ENCODE peak calls at places on chromosomes 6 and 20, in five cellular contexts. One of them, this sample, is unnamed.

GRCh38 chr6:71412559-71412958 is 123.9 kb downstream of the OGFRL1 start:
- DNase-seq in choroid plexus epithelial cell: peak; percentile 61
- DNase-seq in left ventricle myocardium inferior: no peak
- DNase-seq in tibial artery: no peak
- DNase-seq in BJ: no peak
- DNase-seq in this sample: no peak

GRCh38 chr6:43624786-43625288 is 4.2 kb downstream of the GTPBP2 start:
- DNase-seq in choroid plexus epithelial cell: no peak
- DNase-seq in left ventricle myocardium inferior: no peak
- DNase-seq in tibial artery: no peak
- DNase-seq in BJ: no peak
- DNase-seq in this sample: no peak

GRCh38 chr6:19852090-19852457 is 14.9 kb downstream of the ID4 start:
- DNase-seq in choroid plexus epithelial cell: no peak
- DNase-seq in left ventricle myocardium inferior: no peak
- DNase-seq in tibial artery: no peak
- DNase-seq in BJ: no peak
- DNase-seq in this sample: no peak

GRCh38 chr20:34015401-34016335 is 22.0 kb downstream of the RALY start:
- DNase-seq in choroid plexus epithelial cell: no peak
- DNase-seq in left ventricle myocardium inferior: no peak
- DNase-seq in tibial artery: no peak
- DNase-seq in BJ: no peak
- DNase-seq in this sample: no peak

GRCh38 chr6:156057869-156058268 is 602.2 kb upstream of the NOX3 start:
- DNase-seq in choroid plexus epithelial cell: no peak
- DNase-seq in left ventricle myocardium inferior: no peak
- DNase-seq in tibial artery: no peak
- DNase-seq in BJ: no peak
- DNase-seq in this sample: no peak

GRCh38 chr6:167720456-167721285 is 106.0 kb upstream of the AFDN start:
- DNase-seq in choroid plexus epithelial cell: no peak
- DNase-seq in left ventricle myocardium inferior: no peak
- DNase-seq in tibial artery: no peak
- DNase-seq in BJ: no peak
- DNase-seq in this sample: no peak

GRCh38 chr6:46993846-46994245 is 48.3 kb downstream of the ADGRF1 start:
- DNase-seq in choroid plexus epithelial cell: peak; percentile 68
- DNase-seq in left ventricle myocardium inferior: no peak
- DNase-seq in tibial artery: no peak
- DNase-seq in BJ: peak; percentile 57
- DNase-seq in this sample: peak; percentile 79

GRCh38 chr6:81451787-81452186 is 300.7 kb downstream of the TENT5A start:
- DNase-seq in choroid plexus epithelial cell: peak; percentile 86
- DNase-seq in left ventricle myocardium inferior: no peak
- DNase-seq in tibial artery: no peak
- DNase-seq in BJ: peak; percentile 52
- DNase-seq in this sample: peak; percentile 93

GRCh38 chr6:43657221-43657802 is 12.5 kb downstream of the RSPH9 start:
- DNase-seq in choroid plexus epithelial cell: no peak
- DNase-seq in left ventricle myocardium inferior: no peak
- DNase-seq in tibial artery: no peak
- DNase-seq in BJ: no peak
- DNase-seq in this sample: no peak

GRCh38 chr6:14512246-14512645 is 394.7 kb downstream of the CD83 start:
- DNase-seq in choroid plexus epithelial cell: no peak
- DNase-seq in left ventricle myocardium inferior: no peak
- DNase-seq in tibial artery: no peak
- DNase-seq in BJ: no peak
- DNase-seq in this sample: no peak

GRCh38 chr6:150891886-150892485 is 26.5 kb downstream of the MTHFD1L start:
- DNase-seq in choroid plexus epithelial cell: peak; percentile 92
- DNase-seq in left ventricle myocardium inferior: peak; percentile 64
- DNase-seq in tibial artery: peak; percentile 74
- DNase-seq in BJ: peak; percentile 52
- DNase-seq in this sample: peak; percentile 90

GRCh38 chr20:21361266-21361665 is 36.1 kb downstream of the NKX2-4 start:
- DNase-seq in choroid plexus epithelial cell: peak; percentile 76
- DNase-seq in left ventricle myocardium inferior: no peak
- DNase-seq in tibial artery: no peak
- DNase-seq in BJ: no peak
- DNase-seq in this sample: peak; percentile 70

DNA sequence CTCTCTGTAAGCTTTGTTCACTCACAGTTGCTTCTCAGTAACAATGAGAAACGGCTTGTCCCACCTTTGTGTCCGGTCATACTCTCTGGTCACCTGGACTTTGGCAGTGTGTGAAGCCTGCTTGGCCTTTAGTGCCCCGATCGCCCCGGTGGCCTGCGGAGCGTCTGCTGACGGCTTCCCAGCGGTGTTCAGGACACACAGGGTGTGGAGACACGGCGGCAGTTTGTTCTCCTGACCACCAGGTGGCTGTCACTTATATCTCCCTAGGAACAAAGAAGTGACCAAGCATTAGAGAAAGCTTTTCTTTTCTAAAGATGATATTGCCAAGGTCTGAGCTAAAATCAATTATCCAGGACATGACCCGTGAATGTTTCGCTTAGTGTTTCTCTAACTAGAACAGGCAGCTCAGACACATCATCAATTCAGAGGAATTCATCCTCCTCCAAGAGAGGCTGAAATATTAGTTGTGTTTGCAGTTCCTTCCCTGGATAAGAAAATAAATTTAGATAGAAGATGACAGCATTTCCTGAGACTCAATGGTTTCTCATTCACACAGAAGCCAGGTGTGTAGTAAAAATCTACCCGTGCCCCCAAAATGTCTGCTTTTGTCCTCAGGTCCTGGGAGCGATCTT is 167.4 kb upstream of the THBS2 start:
- DNase-seq in choroid plexus epithelial cell: peak; percentile 69
- DNase-seq in left ventricle myocardium inferior: no peak
- DNase-seq in tibial artery: no peak
- DNase-seq in BJ: no peak
- DNase-seq in this sample: no peak
- TF ChIP-seq CTCF in choroid plexus epithelial cell: peak; percentile 74
- TF ChIP-seq CTCF in left ventricle myocardium inferior: no peak
- TF ChIP-seq CTCF in tibial artery: no peak
- TF ChIP-seq CTCF in BJ: no peak
- TF ChIP-seq CTCF in this sample: no peak

GRCh38 chr6:31466466-31466865 is 31.5 kb upstream of the MICB start:
- DNase-seq in choroid plexus epithelial cell: no peak
- DNase-seq in left ventricle myocardium inferior: no peak
- DNase-seq in tibial artery: no peak
- DNase-seq in BJ: no peak
- DNase-seq in this sample: no peak

GRCh38 chr6:31464252-31465184 is 33.4 kb upstream of the MICB start:
- DNase-seq in choroid plexus epithelial cell: no peak
- DNase-seq in left ventricle myocardium inferior: no peak
- DNase-seq in tibial artery: no peak
- DNase-seq in BJ: no peak
- DNase-seq in this sample: no peak

GRCh38 chr6:31465718-31466117 is 32.2 kb upstream of the MICB start:
- DNase-seq in choroid plexus epithelial cell: no peak
- DNase-seq in left ventricle myocardium inferior: no peak
- DNase-seq in tibial artery: no peak
- DNase-seq in BJ: no peak
- DNase-seq in this sample: no peak

GRCh38 chr6:31462964-31463940 is 34.7 kb upstream of the MICB start:
- DNase-seq in choroid plexus epithelial cell: peak; percentile 88
- DNase-seq in left ventricle myocardium inferior: peak; percentile 70
- DNase-seq in tibial artery: peak; percentile 92
- DNase-seq in BJ: peak; percentile 22
- DNase-seq in this sample: peak; percentile 82

DNA sequence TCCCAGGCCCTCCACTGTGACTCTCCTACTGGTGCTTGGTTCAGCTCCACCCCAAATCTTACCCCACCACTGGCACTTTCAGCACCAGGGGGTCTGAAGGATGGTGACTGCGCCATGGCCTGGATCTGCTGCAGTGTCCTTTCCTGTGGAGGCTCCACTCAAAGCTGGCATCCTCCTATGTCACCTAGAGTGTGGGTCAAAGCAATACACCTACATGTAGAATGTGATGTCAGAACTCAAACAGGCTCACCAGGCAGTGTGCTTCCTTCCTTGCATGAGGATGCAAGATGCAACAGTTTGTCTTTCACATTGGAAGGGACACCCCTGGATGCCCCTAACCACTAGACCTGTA is 32.8 kb upstream of the MICB start:
- DNase-seq in choroid plexus epithelial cell: no peak
- DNase-seq in left ventricle myocardium inferior: no peak
- DNase-seq in tibial artery: no peak
- DNase-seq in BJ: no peak
- DNase-seq in this sample: no peak
- H3K4me3 ChIP-seq in choroid plexus epithelial cell: no peak overlapping the region
- H3K4me3 ChIP-seq in left ventricle myocardium inferior: peak overlapping the region; percentile 70
- H3K4me3 ChIP-seq in tibial artery: no peak overlapping the region
- H3K4me3 ChIP-seq in BJ: no peak overlapping the region
- H3K4me3 ChIP-seq in this sample: no peak overlapping the region

GRCh38 chr6:23754197-23754596 is 371.8 kb upstream of the NRSN1 start:
- DNase-seq in choroid plexus epithelial cell: peak; percentile 29
- DNase-seq in left ventricle myocardium inferior: no peak
- DNase-seq in tibial artery: no peak
- DNase-seq in BJ: no peak
- DNase-seq in this sample: no peak
- TF ChIP-seq CTCF in choroid plexus epithelial cell: peak; percentile 39
- TF ChIP-seq CTCF in left ventricle myocardium inferior: no peak
- TF ChIP-seq CTCF in tibial artery: no peak
- TF ChIP-seq CTCF in BJ: no peak
- TF ChIP-seq CTCF in this sample: no peak

GRCh38 chr6:105642708-105643107 is 239.8 kb upstream of the PREP start:
- DNase-seq in choroid plexus epithelial cell: peak; percentile 13
- DNase-seq in left ventricle myocardium inferior: no peak
- DNase-seq in tibial artery: no peak
- DNase-seq in BJ: no peak
- DNase-seq in this sample: no peak

GRCh38 chr6:105645166-105645565 is 242.3 kb upstream of the PREP start:
- DNase-seq in choroid plexus epithelial cell: peak; percentile 9
- DNase-seq in left ventricle myocardium inferior: no peak
- DNase-seq in tibial artery: no peak
- DNase-seq in BJ: no peak
- DNase-seq in this sample: no peak

GRCh38 chr6:105646391-105646867 is 243.5 kb upstream of the PREP start:
- DNase-seq in choroid plexus epithelial cell: peak; percentile 5
- DNase-seq in left ventricle myocardium inferior: no peak
- DNase-seq in tibial artery: no peak
- DNase-seq in BJ: no peak
- DNase-seq in this sample: no peak

GRCh38 chr6:105645958-105646357 is 243.1 kb upstream of the PREP start:
- DNase-seq in choroid plexus epithelial cell: no peak
- DNase-seq in left ventricle myocardium inferior: no peak
- DNase-seq in tibial artery: no peak
- DNase-seq in BJ: no peak
- DNase-seq in this sample: no peak

GRCh38 chr6:105644073-105644489 is 241.2 kb upstream of the PREP start:
- DNase-seq in choroid plexus epithelial cell: peak; percentile 7
- DNase-seq in left ventricle myocardium inferior: no peak
- DNase-seq in tibial artery: no peak
- DNase-seq in BJ: no peak
- DNase-seq in this sample: no peak
- H3K4me3 ChIP-seq in choroid plexus epithelial cell: no peak overlapping the region
- H3K4me3 ChIP-seq in left ventricle myocardium inferior: no peak overlapping the region
- H3K4me3 ChIP-seq in tibial artery: no peak overlapping the region
- H3K4me3 ChIP-seq in BJ: no peak overlapping the region
- H3K4me3 ChIP-seq in this sample: no peak overlapping the region

DNA sequence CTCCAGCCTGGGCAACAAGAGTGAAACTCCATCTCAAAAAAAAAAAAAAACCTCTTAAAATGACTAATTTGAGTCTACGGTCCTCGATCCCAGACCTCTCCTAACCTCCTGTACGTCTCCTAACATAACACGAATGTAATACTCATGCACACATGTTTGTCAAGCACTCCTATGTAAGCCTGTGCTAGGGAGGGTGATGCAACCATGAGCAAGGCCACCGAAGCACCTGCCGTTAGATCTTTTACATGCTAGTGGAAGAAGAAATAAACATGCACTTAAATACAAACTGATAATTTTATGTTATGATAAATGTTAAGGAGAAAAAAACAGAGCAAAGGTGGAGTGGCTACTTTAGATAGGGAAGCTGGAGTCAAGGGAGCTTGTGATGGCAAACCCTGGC is 72.3 kb upstream of the BEND3 start:
- DNase-seq in choroid plexus epithelial cell: no peak
- DNase-seq in left ventricle myocardium inferior: no peak
- DNase-seq in tibial artery: no peak
- DNase-seq in BJ: no peak
- DNase-seq in this sample: no peak
- TF ChIP-seq CTCF in choroid plexus epithelial cell: no peak
- TF ChIP-seq CTCF in left ventricle myocardium inferior: no peak
- TF ChIP-seq CTCF in tibial artery: no peak
- TF ChIP-seq CTCF in BJ: no peak
- TF ChIP-seq CTCF in this sample: no peak

DNA sequence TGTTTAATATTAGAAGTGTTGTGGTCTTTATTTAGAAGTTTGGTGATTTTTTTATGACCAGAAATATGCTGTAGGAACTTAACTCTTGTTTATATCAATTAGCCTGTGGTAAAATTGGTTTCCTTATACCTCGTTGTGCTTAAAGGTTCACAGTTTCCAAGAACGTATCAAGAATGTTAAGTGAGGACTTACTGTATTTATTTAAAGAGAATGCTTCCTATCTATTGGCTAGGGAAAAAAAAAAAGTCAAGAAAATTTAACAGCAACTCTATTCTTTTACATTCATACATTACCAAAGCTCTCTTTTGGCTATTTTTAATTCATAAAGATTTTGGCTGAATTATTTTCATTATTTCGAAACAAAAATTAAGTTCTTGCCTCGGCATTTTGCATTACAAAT is 1.6 kb downstream of the KIAA0319 start:
- DNase-seq in choroid plexus epithelial cell: no peak
- DNase-seq in left ventricle myocardium inferior: no peak
- DNase-seq in tibial artery: no peak
- DNase-seq in BJ: no peak
- DNase-seq in this sample: no peak
- H3K4me3 ChIP-seq in choroid plexus epithelial cell: no peak overlapping the region
- H3K4me3 ChIP-seq in left ventricle myocardium inferior: no peak overlapping the region
- H3K4me3 ChIP-seq in tibial artery: no peak overlapping the region
- H3K4me3 ChIP-seq in BJ: no peak overlapping the region
- H3K4me3 ChIP-seq in this sample: no peak overlapping the region

GRCh38 chr20:11716239-11716944 is 201.3 kb upstream of the BTBD3 start:
- DNase-seq in choroid plexus epithelial cell: peak; percentile 97
- DNase-seq in left ventricle myocardium inferior: no peak
- DNase-seq in tibial artery: no peak
- DNase-seq in BJ: peak; percentile 78
- DNase-seq in this sample: peak; percentile 39
- TF ChIP-seq CTCF in choroid plexus epithelial cell: peak; percentile 91
- TF ChIP-seq CTCF in left ventricle myocardium inferior: no peak
- TF ChIP-seq CTCF in tibial artery: no peak
- TF ChIP-seq CTCF in BJ: peak; percentile 65
- TF ChIP-seq CTCF in this sample: peak; percentile 46

GRCh38 chr20:1975251-1975650 is 18.6 kb downstream of the PDYN start:
- DNase-seq in choroid plexus epithelial cell: no peak
- DNase-seq in left ventricle myocardium inferior: no peak
- DNase-seq in tibial artery: no peak
- DNase-seq in BJ: no peak
- DNase-seq in this sample: no peak
- H3K4me3 ChIP-seq in choroid plexus epithelial cell: no peak overlapping the region
- H3K4me3 ChIP-seq in left ventricle myocardium inferior: no peak overlapping the region
- H3K4me3 ChIP-seq in tibial artery: no peak overlapping the region
- H3K4me3 ChIP-seq in BJ: no peak overlapping the region
- H3K4me3 ChIP-seq in this sample: no peak overlapping the region